ENCODE peak calls at places on chromosomes 6 and 20, in five cellular contexts. One of them, this sample, is unnamed. For H3K27me3, the result is how much of the 10 kb centered on the place peaks cover.

GRCh38 chr20:7770046-7770445 is 170.2 kb downstream of the HAO1 start:
- DNase-seq in lower lobe of right lung: no peak
- DNase-seq in kidney epithelial cell: no peak
- DNase-seq in heart left ventricle: no peak
- DNase-seq in left ventricle myocardium inferior: no peak
- DNase-seq in this sample: no peak

GRCh38 chr6:84556541-84557335 is 207.7 kb downstream of the TBX18 start:
- DNase-seq in lower lobe of right lung: no peak
- DNase-seq in kidney epithelial cell: no peak
- DNase-seq in heart left ventricle: no peak
- DNase-seq in left ventricle myocardium inferior: no peak
- DNase-seq in this sample: no peak

GRCh38 chr20:12875510-12875909 is 133.3 kb upstream of the SPTLC3 start:
- DNase-seq in heart left ventricle: no peak
- DNase-seq in kidney epithelial cell: no peak
- DNase-seq in left ventricle myocardium inferior: no peak
- DNase-seq in lower lobe of right lung: no peak
- DNase-seq in this sample: no peak

GRCh38 chr6:90463359-90463758 is 123.5 kb downstream of the MAP3K7 start:
- DNase-seq in heart left ventricle: no peak
- DNase-seq in kidney epithelial cell: no peak
- DNase-seq in left ventricle myocardium inferior: no peak
- DNase-seq in lower lobe of right lung: no peak
- DNase-seq in this sample: no peak

GRCh38 chr6:163383912-163384311 is 30.6 kb upstream of the QKI start:
- DNase-seq in lower lobe of right lung: no peak
- DNase-seq in kidney epithelial cell: no peak
- DNase-seq in heart left ventricle: no peak
- DNase-seq in left ventricle myocardium inferior: no peak
- DNase-seq in this sample: no peak

GRCh38 chr6:43604174-43604573 is 24.9 kb downstream of the GTPBP2 start:
- DNase-seq in heart left ventricle: no peak
- DNase-seq in kidney epithelial cell: no peak
- DNase-seq in left ventricle myocardium inferior: no peak
- DNase-seq in lower lobe of right lung: no peak
- DNase-seq in this sample: peak

GRCh38 chr6:136037885-136038460 is 186.5 kb downstream of the PDE7B start:
- DNase-seq in heart left ventricle: peak
- DNase-seq in lower lobe of right lung: no peak
- DNase-seq in kidney epithelial cell: no peak
- DNase-seq in left ventricle myocardium inferior: peak
- DNase-seq in this sample: peak

GRCh38 chr20:42138711-42139110 is 520.5 kb upstream of the CHD6 start:
- DNase-seq in heart left ventricle: no peak
- DNase-seq in lower lobe of right lung: no peak
- DNase-seq in left ventricle myocardium inferior: no peak
- DNase-seq in kidney epithelial cell: no peak
- DNase-seq in this sample: no peak

GRCh38 chr20:3270051-3270450 is 31.1 kb upstream of the SLC4A11 start:
- DNase-seq in lower lobe of right lung: no peak
- DNase-seq in heart left ventricle: no peak
- DNase-seq in kidney epithelial cell: no peak
- DNase-seq in left ventricle myocardium inferior: no peak
- DNase-seq in this sample: no peak

GRCh38 chr20:10611357-10611756 is 62.4 kb downstream of the JAG1 start:
- DNase-seq in lower lobe of right lung: no peak
- DNase-seq in heart left ventricle: peak
- DNase-seq in kidney epithelial cell: no peak
- DNase-seq in left ventricle myocardium inferior: peak
- DNase-seq in this sample: no peak

GRCh38 chr6:163404825-163405265 is 9.7 kb upstream of the QKI start:
- DNase-seq in heart left ventricle: peak
- DNase-seq in lower lobe of right lung: peak
- DNase-seq in left ventricle myocardium inferior: no peak
- DNase-seq in kidney epithelial cell: no peak
- DNase-seq in this sample: no peak

GRCh38 chr6:67221226-67221625 is 1413.9 kb upstream of the ADGRB3 start:
- DNase-seq in lower lobe of right lung: no peak
- DNase-seq in heart left ventricle: no peak
- DNase-seq in left ventricle myocardium inferior: no peak
- DNase-seq in kidney epithelial cell: no peak
- DNase-seq in this sample: no peak

GRCh38 chr6:40409716-40410397 is 177.3 kb downstream of the LRFN2 start:
- DNase-seq in heart left ventricle: no peak
- DNase-seq in kidney epithelial cell: no peak
- DNase-seq in left ventricle myocardium inferior: no peak
- DNase-seq in lower lobe of right lung: no peak
- DNase-seq in this sample: no peak

GRCh38 chr6:70957284-70957617 is 391 bp upstream of the B3GAT2 start:
- DNase-seq in left ventricle myocardium inferior: no peak
- DNase-seq in heart left ventricle: no peak
- DNase-seq in kidney epithelial cell: no peak
- DNase-seq in lower lobe of right lung: no peak
- DNase-seq in this sample: no peak
- H3K27me3 ChIP-seq in left ventricle myocardium inferior: half or more
- H3K27me3 ChIP-seq in heart left ventricle: half or more
- H3K27me3 ChIP-seq in kidney epithelial cell: under half
- H3K27me3 ChIP-seq in lower lobe of right lung: under half
- H3K27me3 ChIP-seq in this sample: under half

DNA sequence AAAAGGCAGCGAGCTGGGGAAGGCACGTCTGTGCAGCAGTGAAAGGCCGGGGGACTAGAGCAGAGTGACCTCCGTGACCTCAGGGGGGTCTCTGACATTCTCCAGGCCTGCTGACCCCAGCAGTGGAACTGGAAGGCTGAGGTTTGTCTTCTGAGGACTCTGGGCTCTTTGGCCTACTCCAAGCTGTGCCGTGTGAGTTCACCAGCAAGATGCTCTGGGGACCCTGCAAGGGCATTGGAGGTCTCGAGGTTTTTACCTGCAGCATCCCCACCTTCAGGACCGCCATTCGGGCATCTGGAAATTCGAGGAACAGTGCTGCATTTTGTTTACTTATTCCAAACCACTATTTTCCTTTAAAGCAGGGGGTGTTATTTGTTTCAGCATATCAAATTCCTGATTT is 140.9 kb downstream of the PHACTR3 start:
- DNase-seq in left ventricle myocardium inferior: no peak
- DNase-seq in kidney epithelial cell: no peak
- DNase-seq in lower lobe of right lung: no peak
- DNase-seq in heart left ventricle: no peak
- DNase-seq in this sample: no peak
- H3K27me3 ChIP-seq in left ventricle myocardium inferior: under half
- H3K27me3 ChIP-seq in kidney epithelial cell: under half
- H3K27me3 ChIP-seq in lower lobe of right lung: under half
- H3K27me3 ChIP-seq in heart left ventricle: under half
- H3K27me3 ChIP-seq in this sample: under half

GRCh38 chr6:14630136-14630535 is 512.6 kb downstream of the CD83 start:
- DNase-seq in left ventricle myocardium inferior: no peak
- DNase-seq in kidney epithelial cell: no peak
- DNase-seq in heart left ventricle: no peak
- DNase-seq in lower lobe of right lung: no peak
- DNase-seq in this sample: no peak

GRCh38 chr6:14622878-14623542 is 505.4 kb downstream of the CD83 start:
- DNase-seq in left ventricle myocardium inferior: no peak
- DNase-seq in lower lobe of right lung: no peak
- DNase-seq in heart left ventricle: no peak
- DNase-seq in kidney epithelial cell: no peak
- DNase-seq in this sample: no peak

GRCh38 chr6:14621518-14621917 is 503.9 kb downstream of the CD83 start:
- DNase-seq in left ventricle myocardium inferior: no peak
- DNase-seq in heart left ventricle: no peak
- DNase-seq in kidney epithelial cell: no peak
- DNase-seq in lower lobe of right lung: no peak
- DNase-seq in this sample: no peak

GRCh38 chr6:14622135-14622534 is 504.6 kb downstream of the CD83 start:
- DNase-seq in heart left ventricle: no peak
- DNase-seq in lower lobe of right lung: no peak
- DNase-seq in kidney epithelial cell: no peak
- DNase-seq in left ventricle myocardium inferior: no peak
- DNase-seq in this sample: no peak

GRCh38 chr6:14625173-14625895 is 507.8 kb downstream of the CD83 start:
- DNase-seq in kidney epithelial cell: no peak
- DNase-seq in heart left ventricle: no peak
- DNase-seq in left ventricle myocardium inferior: no peak
- DNase-seq in lower lobe of right lung: no peak
- DNase-seq in this sample: no peak
- H3K27me3 ChIP-seq in kidney epithelial cell: under half
- H3K27me3 ChIP-seq in heart left ventricle: under half
- H3K27me3 ChIP-seq in left ventricle myocardium inferior: under half
- H3K27me3 ChIP-seq in lower lobe of right lung: under half
- H3K27me3 ChIP-seq in this sample: under half

DNA sequence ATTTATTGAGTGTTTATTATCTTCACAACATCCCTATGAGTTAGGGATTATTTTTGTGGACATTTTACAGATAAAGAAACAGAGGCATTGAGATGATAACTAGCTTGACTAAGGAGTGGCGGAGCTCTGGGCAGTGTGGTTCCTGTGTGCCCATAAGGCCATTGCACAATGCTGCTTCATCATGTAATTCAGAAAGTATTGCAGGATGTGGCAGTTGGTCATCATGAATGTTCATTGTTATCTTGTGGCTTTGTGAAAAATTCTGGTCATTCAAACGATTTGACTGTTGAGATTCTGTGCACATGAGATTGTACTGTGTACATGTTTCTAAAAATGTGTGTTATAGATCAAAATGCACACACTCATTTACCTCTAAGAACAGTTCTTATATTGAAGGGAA is 150.8 kb downstream of the ESR1 start:
- DNase-seq in kidney epithelial cell: peak
- DNase-seq in heart left ventricle: no peak
- DNase-seq in left ventricle myocardium inferior: no peak
- DNase-seq in lower lobe of right lung: no peak
- DNase-seq in this sample: no peak
- H3K27me3 ChIP-seq in kidney epithelial cell: under half
- H3K27me3 ChIP-seq in heart left ventricle: under half
- H3K27me3 ChIP-seq in left ventricle myocardium inferior: under half
- H3K27me3 ChIP-seq in lower lobe of right lung: under half
- H3K27me3 ChIP-seq in this sample: under half

GRCh38 chr20:47761478-47762047 is 23.7 kb downstream of the SULF2 start:
- DNase-seq in kidney epithelial cell: no peak
- DNase-seq in heart left ventricle: no peak
- DNase-seq in lower lobe of right lung: no peak
- DNase-seq in left ventricle myocardium inferior: no peak
- DNase-seq in this sample: no peak
- H3K27me3 ChIP-seq in kidney epithelial cell: under half
- H3K27me3 ChIP-seq in heart left ventricle: under half
- H3K27me3 ChIP-seq in lower lobe of right lung: under half
- H3K27me3 ChIP-seq in left ventricle myocardium inferior: half or more
- H3K27me3 ChIP-seq in this sample: under half

DNA sequence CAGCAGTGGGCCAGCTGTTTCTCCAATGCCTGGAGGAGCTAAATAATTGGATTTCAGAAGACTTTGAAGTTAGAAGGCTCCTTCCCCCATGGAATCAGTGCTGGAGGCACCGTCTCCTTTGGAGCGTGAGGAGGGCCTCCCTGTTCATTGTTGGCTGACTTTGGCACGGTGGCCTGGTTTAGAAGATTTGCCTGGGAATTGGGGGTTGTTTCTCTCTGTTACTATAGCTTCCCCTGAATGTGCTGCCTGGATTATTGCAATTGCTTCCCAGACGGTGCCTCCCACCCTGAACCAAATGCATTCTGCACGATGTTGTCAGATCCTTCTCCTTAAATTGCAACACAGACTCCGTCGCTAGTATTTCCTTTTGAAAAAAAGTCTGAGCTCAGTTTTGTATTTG is 27.7 kb upstream of the KCNG1 start:
- DNase-seq in heart left ventricle: no peak
- DNase-seq in lower lobe of right lung: no peak
- DNase-seq in left ventricle myocardium inferior: no peak
- DNase-seq in kidney epithelial cell: no peak
- DNase-seq in this sample: no peak
- H3K27me3 ChIP-seq in heart left ventricle: under half
- H3K27me3 ChIP-seq in lower lobe of right lung: under half
- H3K27me3 ChIP-seq in left ventricle myocardium inferior: half or more
- H3K27me3 ChIP-seq in kidney epithelial cell: under half
- H3K27me3 ChIP-seq in this sample: under half